ENCODE peak calls at places on chromosomes 6 and 20, in six cellular contexts. J is H1, R is GM12878, Q is HepG2, K is endothelial cell of umbilical vein, Y is HCT116. G is an unnamed sample.

GRCh38 chr20:62305765-62306431 is 3.1 kb downstream of the ADRM1 start:
- DNase-seq in J (no peak), R (no peak), Q (no peak), K (no peak), Y (no peak), G (no peak)

GRCh38 chr6:16956371-16956770 is 145.5 kb upstream of the STMND1 start:
- DNase-seq in J (no peak), R (no peak), Q (no peak), K (no peak), Y (no peak), G (no peak)

GRCh38 chr20:11204926-11205768 is 531.3 kb upstream of the JAG1 start:
- DNase-seq in J (peak), R (peak), Q (peak), K (peak), Y (peak), G (no peak)

GRCh38 chr20:14634666-14635065 is 297.3 kb upstream of the FLRT3 start:
- DNase-seq in J (no peak), R (no peak), Q (no peak), K (no peak), Y (no peak), G (peak)

GRCh38 chr20:20603339-20603990 is 109.0 kb downstream of the RALGAPA2 start:
- DNase-seq in J (no peak), R (peak), Q (no peak), K (no peak), Y (no peak), G (no peak)

GRCh38 chr20:62436692-62437091 is 9.4 kb upstream of the RBBP8NL start:
- DNase-seq in J (no peak), R (no peak), Q (no peak), K (no peak), Y (no peak), G (no peak)

GRCh38 chr6:150738092-150738625 is 127.3 kb upstream of the MTHFD1L start:
- DNase-seq in J (no peak), R (no peak), Q (no peak), K (no peak), Y (no peak), G (no peak)

GRCh38 chr6:36536873-36537547 is 10.3 kb downstream of the STK38 start:
- DNase-seq in J (no peak), R (no peak), Q (no peak), K (no peak), Y (no peak), G (no peak)

GRCh38 chr6:51339728-51340127 is 521.1 kb downstream of the TFAP2B start:
- DNase-seq in J (no peak), R (no peak), Q (no peak), K (no peak), Y (no peak), G (no peak)

GRCh38 chr20:24357169-24357568 is 112.3 kb upstream of the SYNDIG1 start:
- DNase-seq in J (no peak), R (no peak), Q (no peak), K (no peak), Y (no peak), G (no peak)

GRCh38 chr6:15501806-15502450 is 160.9 kb downstream of the DTNBP1 start:
- DNase-seq in J (no peak), R (no peak), Q (no peak), K (peak), Y (no peak), G (no peak)

GRCh38 chr20:5353624-5354496 is 37.1 kb upstream of the PROKR2 start:
- DNase-seq in J (no peak), R (no peak), Q (no peak), K (peak), Y (peak), G (no peak)

GRCh38 chr20:54043044-54043967 is 27.1 kb downstream of the BCAS1 start:
- DNase-seq in J (no peak), R (no peak), Q (no peak), K (no peak), Y (no peak), G (no peak)

GRCh38 chr6:90233994-90234393 is 62.6 kb downstream of the BACH2 start:
- DNase-seq in J (no peak), R (no peak), Q (no peak), K (no peak), Y (no peak), G (no peak)

GRCh38 chr6:34085453-34086170 is 60.3 kb downstream of the GRM4 start:
- DNase-seq in J (no peak), R (no peak), Q (no peak), K (no peak), Y (no peak), G (no peak)

GRCh38 chr20:54067606-54068174 is 2.7 kb downstream of the BCAS1 start:
- DNase-seq in J (peak), R (peak), Q (peak), K (no peak), Y (peak), G (no peak)

GRCh38 chr6:156862711-156863110 is 85.5 kb downstream of the ARID1B start:
- DNase-seq in J (no peak), R (no peak), Q (no peak), K (no peak), Y (no peak), G (no peak)

DNA sequence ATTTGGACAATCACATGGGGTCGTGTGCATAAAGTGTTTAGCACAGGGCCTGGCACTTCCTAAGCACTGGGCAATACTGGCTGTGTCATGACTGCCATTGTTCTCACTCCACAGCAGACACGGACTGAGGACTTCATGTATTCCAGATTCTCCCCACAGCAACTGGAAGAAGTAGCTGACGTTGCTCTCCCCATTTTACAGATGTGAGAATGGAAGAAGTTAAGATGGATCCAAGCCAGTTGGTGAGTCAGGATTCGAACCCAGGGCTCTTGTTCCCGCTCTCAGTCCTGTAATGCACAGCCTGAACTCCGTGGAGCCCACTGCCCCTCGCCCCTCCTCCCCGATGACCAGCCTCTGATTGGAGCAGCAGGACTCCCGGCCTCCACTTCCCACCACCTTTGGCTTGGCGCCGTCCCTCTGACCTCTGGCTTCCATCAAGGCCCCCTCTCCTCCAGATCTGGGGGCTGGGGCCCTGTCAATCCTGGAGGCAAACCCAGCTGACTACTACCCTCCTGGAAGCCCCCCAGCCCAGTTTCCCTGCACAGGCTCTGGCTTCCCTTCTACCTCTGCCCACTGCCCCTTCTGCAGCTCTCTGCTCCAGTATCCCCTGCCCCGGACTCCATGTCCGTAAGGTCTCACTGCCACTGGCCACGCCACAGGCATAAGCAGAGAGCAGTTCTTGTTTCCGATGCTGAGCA is 12.7 kb downstream of the NOL4L start:
- DNase-seq in J (no peak), R (no peak), Q (no peak), K (no peak), Y (no peak), G (no peak)
- H3K9ac ChIP-seq in J (no peak), R (no peak), Q (no peak), K (no peak), Y (no peak), G (no peak)

DNA sequence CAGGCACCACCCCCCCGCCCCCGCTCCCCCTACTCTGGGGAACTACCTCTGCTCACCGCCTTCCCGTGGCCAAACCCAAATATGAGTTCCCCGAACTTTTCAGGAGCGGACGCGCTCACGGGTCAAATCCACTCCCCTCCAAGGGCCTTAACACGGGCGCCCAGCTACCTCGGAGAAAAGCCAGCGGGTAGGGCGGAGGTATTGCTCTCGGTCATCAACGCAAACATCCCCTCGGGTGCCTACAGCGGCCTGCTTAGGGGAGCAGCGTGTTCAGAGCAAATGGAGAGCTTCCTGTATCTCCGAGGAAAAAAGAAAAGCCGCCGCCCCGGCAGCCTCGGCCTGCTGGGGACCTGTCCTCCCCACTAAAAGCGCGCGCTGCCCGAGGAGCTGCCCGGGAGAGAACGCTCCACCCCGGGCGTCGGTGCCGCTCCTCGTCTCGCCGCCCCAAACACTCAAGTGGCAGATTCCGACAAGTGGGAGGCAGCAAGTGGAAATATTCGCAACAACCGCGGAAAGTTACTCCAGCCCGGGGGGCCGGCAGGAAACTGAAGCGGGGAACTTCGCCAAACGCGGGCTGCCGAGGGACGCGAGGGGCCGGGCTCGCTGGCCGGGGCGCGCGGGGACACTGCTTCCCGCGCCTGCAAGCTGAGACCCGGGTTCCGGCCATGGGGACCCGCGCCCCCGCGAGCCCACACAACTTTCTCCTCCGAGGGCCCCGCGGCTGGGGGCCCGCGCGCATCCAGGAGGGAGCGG is 669 bp downstream of the PTPRT start:
- DNase-seq in J (no peak), R (no peak), Q (no peak), K (no peak), Y (no peak), G (no peak)
- H3K4me3 ChIP-seq in J (peak), R (no peak), Q (no peak), K (no peak), Y (no peak), G (no peak)

GRCh38 chr20:31962741-31963140 is 5.2 kb upstream of the XKR7 start:
- DNase-seq in J (no peak), R (no peak), Q (no peak), K (no peak), Y (no peak), G (no peak)

GRCh38 chr20:31967830-31968249 is at the start of gene XKR7:
- DNase-seq in J (no peak), R (no peak), Q (no peak), K (no peak), Y (no peak), G (no peak)

GRCh38 chr20:31966991-31967655 is 828 bp upstream of the XKR7 start:
- DNase-seq in J (no peak), R (no peak), Q (no peak), K (no peak), Y (no peak), G (no peak)

GRCh38 chr20:31972481-31973386 is 4.8 kb downstream of the XKR7 start:
- DNase-seq in J (no peak), R (no peak), Q (no peak), K (no peak), Y (no peak), G (no peak)

GRCh38 chr20:31968299-31969126 is 562 bp downstream of the XKR7 start:
- DNase-seq in J (peak), R (no peak), Q (peak), K (peak), Y (no peak), G (no peak)
- TF ChIP-seq POLR2AphosphoS5 in J (peak), R (no peak), Q (no peak), K (peak), Y (peak), G (no peak)

GRCh38 chr6:70394518-70395300 is 18.6 kb upstream of the FAM135A start:
- DNase-seq in J (no peak), R (no peak), Q (no peak), K (no peak), Y (no peak), G (no peak)

GRCh38 chr6:70398783-70399730 is 14.3 kb upstream of the FAM135A start:
- DNase-seq in J (no peak), R (no peak), Q (peak), K (peak), Y (peak), G (no peak)

GRCh38 chr6:70396163-70396562 is 17.1 kb upstream of the FAM135A start:
- DNase-seq in J (no peak), R (no peak), Q (no peak), K (no peak), Y (no peak), G (no peak)

GRCh38 chr6:70395301-70395672 is 18.0 kb upstream of the FAM135A start:
- DNase-seq in J (no peak), R (no peak), Q (no peak), K (no peak), Y (no peak), G (no peak)

GRCh38 chr6:70396796-70397729 is 16.2 kb upstream of the FAM135A start:
- DNase-seq in J (no peak), R (no peak), Q (no peak), K (no peak), Y (no peak), G (no peak)
- H3K9ac ChIP-seq in J (no peak), R (no peak), Q (no peak), K (no peak), Y (peak), G (no peak)